ENCODE peak calls at places on chromosomes 11 and 22, in four cellular contexts. One of them, this sample, is unnamed.

GRCh38 chr11:68855205-68855978 is 13.7 kb upstream of the CPT1A start:
- DNase-seq in activated CD8-positive, alpha-beta memory T cell treated with anti-CD3 and anti-CD28 coated beads, Interleukin-2, amount 10 ng/mL, durations not matched to agents 7 days and 5 days: no peak
- DNase-seq in EH: peak; percentile 51
- DNase-seq in activated T-helper 1 cell treated with Interleukin-2 at 50 U/mL for 16 hours: no peak
- DNase-seq in this sample: peak; percentile 64

GRCh38 chr11:114987171-114987760 is 308.9 kb downstream of the NXPE2 start:
- DNase-seq in activated CD8-positive, alpha-beta memory T cell treated with anti-CD3 and anti-CD28 coated beads, Interleukin-2, amount 10 ng/mL, durations not matched to agents 7 days and 5 days: no peak
- DNase-seq in EH: no peak
- DNase-seq in activated T-helper 1 cell treated with Interleukin-2 at 50 U/mL for 16 hours: no peak
- DNase-seq in this sample: no peak

GRCh38 chr11:88431675-88432341 is 94.3 kb upstream of the CTSC start:
- DNase-seq in activated CD8-positive, alpha-beta memory T cell treated with anti-CD3 and anti-CD28 coated beads, Interleukin-2, amount 10 ng/mL, durations not matched to agents 7 days and 5 days: no peak
- DNase-seq in EH: no peak
- DNase-seq in activated T-helper 1 cell treated with Interleukin-2 at 50 U/mL for 16 hours: no peak
- DNase-seq in this sample: no peak

GRCh38 chr11:48066881-48067800 is 86.8 kb downstream of the PTPRJ start:
- DNase-seq in activated CD8-positive, alpha-beta memory T cell treated with anti-CD3 and anti-CD28 coated beads, Interleukin-2, amount 10 ng/mL, durations not matched to agents 7 days and 5 days: no peak
- DNase-seq in EH: peak; percentile 44
- DNase-seq in activated T-helper 1 cell treated with Interleukin-2 at 50 U/mL for 16 hours: no peak
- DNase-seq in this sample: no peak

GRCh38 chr11:64245401-64245796 is 1.3 kb downstream of the PPP1R14B start:
- DNase-seq in activated CD8-positive, alpha-beta memory T cell treated with anti-CD3 and anti-CD28 coated beads, Interleukin-2, amount 10 ng/mL, durations not matched to agents 7 days and 5 days: peak; percentile 66
- DNase-seq in EH: peak; percentile 44
- DNase-seq in activated T-helper 1 cell treated with Interleukin-2 at 50 U/mL for 16 hours: no peak
- DNase-seq in this sample: no peak

GRCh38 chr11:92801685-92802084 is 167.8 kb upstream of the MTNR1B start:
- DNase-seq in activated CD8-positive, alpha-beta memory T cell treated with anti-CD3 and anti-CD28 coated beads, Interleukin-2, amount 10 ng/mL, durations not matched to agents 7 days and 5 days: no peak
- DNase-seq in EH: no peak
- DNase-seq in activated T-helper 1 cell treated with Interleukin-2 at 50 U/mL for 16 hours: no peak
- DNase-seq in this sample: no peak

GRCh38 chr11:120773501-120774031 is 250.3 kb upstream of the TBCEL start:
- DNase-seq in activated CD8-positive, alpha-beta memory T cell treated with anti-CD3 and anti-CD28 coated beads, Interleukin-2, amount 10 ng/mL, durations not matched to agents 7 days and 5 days: no peak
- DNase-seq in EH: peak; percentile 7
- DNase-seq in activated T-helper 1 cell treated with Interleukin-2 at 50 U/mL for 16 hours: no peak
- DNase-seq in this sample: no peak

GRCh38 chr11:1345752-1346513 is 36.5 kb upstream of the TOLLIP start:
- DNase-seq in activated CD8-positive, alpha-beta memory T cell treated with anti-CD3 and anti-CD28 coated beads, Interleukin-2, amount 10 ng/mL, durations not matched to agents 7 days and 5 days: peak; percentile 80
- DNase-seq in EH: no peak
- DNase-seq in activated T-helper 1 cell treated with Interleukin-2 at 50 U/mL for 16 hours: no peak
- DNase-seq in this sample: no peak

GRCh38 chr11:132032555-132032954 is 662.1 kb downstream of the NTM start:
- DNase-seq in activated CD8-positive, alpha-beta memory T cell treated with anti-CD3 and anti-CD28 coated beads, Interleukin-2, amount 10 ng/mL, durations not matched to agents 7 days and 5 days: no peak
- DNase-seq in EH: peak; percentile 87
- DNase-seq in activated T-helper 1 cell treated with Interleukin-2 at 50 U/mL for 16 hours: no peak
- DNase-seq in this sample: peak; percentile 83

GRCh38 chr11:114140826-114141225 is 81.3 kb downstream of the ZBTB16 start:
- DNase-seq in activated CD8-positive, alpha-beta memory T cell treated with anti-CD3 and anti-CD28 coated beads, Interleukin-2, amount 10 ng/mL, durations not matched to agents 7 days and 5 days: no peak
- DNase-seq in EH: no peak
- DNase-seq in activated T-helper 1 cell treated with Interleukin-2 at 50 U/mL for 16 hours: no peak
- DNase-seq in this sample: no peak

GRCh38 chr11:107591446-107592236 is 694 bp downstream of the ELMOD1 start:
- DNase-seq in activated CD8-positive, alpha-beta memory T cell treated with anti-CD3 and anti-CD28 coated beads, Interleukin-2, amount 10 ng/mL, durations not matched to agents 7 days and 5 days: peak; percentile 50
- DNase-seq in EH: peak; percentile 8
- DNase-seq in activated T-helper 1 cell treated with Interleukin-2 at 50 U/mL for 16 hours: no peak
- DNase-seq in this sample: peak; percentile 43

GRCh38 chr22:43777204-43777671 is 34.9 kb downstream of the EFCAB6 start:
- DNase-seq in activated CD8-positive, alpha-beta memory T cell treated with anti-CD3 and anti-CD28 coated beads, Interleukin-2, amount 10 ng/mL, durations not matched to agents 7 days and 5 days: no peak
- DNase-seq in EH: peak; percentile 74
- DNase-seq in activated T-helper 1 cell treated with Interleukin-2 at 50 U/mL for 16 hours: no peak
- DNase-seq in this sample: peak; percentile 65

GRCh38 chr11:66720223-66720898 is 8.7 kb downstream of the SPTBN2 start:
- DNase-seq in activated CD8-positive, alpha-beta memory T cell treated with anti-CD3 and anti-CD28 coated beads, Interleukin-2, amount 10 ng/mL, durations not matched to agents 7 days and 5 days: peak; percentile 83
- DNase-seq in EH: peak; percentile 54
- DNase-seq in activated T-helper 1 cell treated with Interleukin-2 at 50 U/mL for 16 hours: no peak
- DNase-seq in this sample: peak; percentile 75

GRCh38 chr22:36885474-36885873 is 24.7 kb downstream of the NCF4 start:
- DNase-seq in activated CD8-positive, alpha-beta memory T cell treated with anti-CD3 and anti-CD28 coated beads, Interleukin-2, amount 10 ng/mL, durations not matched to agents 7 days and 5 days: no peak
- DNase-seq in EH: no peak
- DNase-seq in activated T-helper 1 cell treated with Interleukin-2 at 50 U/mL for 16 hours: no peak
- DNase-seq in this sample: no peak

GRCh38 chr22:43537019-43537585 is 125.3 kb downstream of the MPPED1 start:
- DNase-seq in activated CD8-positive, alpha-beta memory T cell treated with anti-CD3 and anti-CD28 coated beads, Interleukin-2, amount 10 ng/mL, durations not matched to agents 7 days and 5 days: no peak
- DNase-seq in EH: no peak
- DNase-seq in activated T-helper 1 cell treated with Interleukin-2 at 50 U/mL for 16 hours: no peak
- DNase-seq in this sample: no peak

GRCh38 chr11:67027943-67028542 is 5.1 kb downstream of the SYT12 start:
- DNase-seq in activated CD8-positive, alpha-beta memory T cell treated with anti-CD3 and anti-CD28 coated beads, Interleukin-2, amount 10 ng/mL, durations not matched to agents 7 days and 5 days: no peak
- DNase-seq in EH: peak; percentile 25
- DNase-seq in activated T-helper 1 cell treated with Interleukin-2 at 50 U/mL for 16 hours: no peak
- DNase-seq in this sample: no peak

GRCh38 chr22:47297261-47298016 is 535.0 kb downstream of the TBC1D22A start:
- DNase-seq in activated CD8-positive, alpha-beta memory T cell treated with anti-CD3 and anti-CD28 coated beads, Interleukin-2, amount 10 ng/mL, durations not matched to agents 7 days and 5 days: peak; percentile 9
- DNase-seq in EH: no peak
- DNase-seq in activated T-helper 1 cell treated with Interleukin-2 at 50 U/mL for 16 hours: no peak
- DNase-seq in this sample: no peak

GRCh38 chr11:118889796-118890195 is 6.1 kb downstream of the CXCR5 start:
- DNase-seq in activated CD8-positive, alpha-beta memory T cell treated with anti-CD3 and anti-CD28 coated beads, Interleukin-2, amount 10 ng/mL, durations not matched to agents 7 days and 5 days: no peak
- DNase-seq in EH: peak; percentile 95
- DNase-seq in activated T-helper 1 cell treated with Interleukin-2 at 50 U/mL for 16 hours: no peak
- DNase-seq in this sample: peak; percentile 80

GRCh38 chr11:7332962-7333361 is 81.3 kb downstream of the SYT9 start:
- DNase-seq in activated CD8-positive, alpha-beta memory T cell treated with anti-CD3 and anti-CD28 coated beads, Interleukin-2, amount 10 ng/mL, durations not matched to agents 7 days and 5 days: no peak
- DNase-seq in EH: no peak
- DNase-seq in activated T-helper 1 cell treated with Interleukin-2 at 50 U/mL for 16 hours: no peak
- DNase-seq in this sample: no peak

GRCh38 chr11:2892215-2893020 is 6.8 kb upstream of the CDKN1C start:
- DNase-seq in activated CD8-positive, alpha-beta memory T cell treated with anti-CD3 and anti-CD28 coated beads, Interleukin-2, amount 10 ng/mL, durations not matched to agents 7 days and 5 days: peak; percentile 81
- DNase-seq in EH: peak; percentile 75
- DNase-seq in activated T-helper 1 cell treated with Interleukin-2 at 50 U/mL for 16 hours: peak; percentile 48
- DNase-seq in this sample: peak; percentile 28

GRCh38 chr11:12449961-12450715 is 72.8 kb downstream of the PARVA start:
- DNase-seq in activated CD8-positive, alpha-beta memory T cell treated with anti-CD3 and anti-CD28 coated beads, Interleukin-2, amount 10 ng/mL, durations not matched to agents 7 days and 5 days: no peak
- DNase-seq in EH: peak; percentile 94
- DNase-seq in activated T-helper 1 cell treated with Interleukin-2 at 50 U/mL for 16 hours: no peak
- DNase-seq in this sample: peak; percentile 71

GRCh38 chr11:32580967-32581366 is 2.7 kb upstream of the EIF3M start:
- DNase-seq in activated CD8-positive, alpha-beta memory T cell treated with anti-CD3 and anti-CD28 coated beads, Interleukin-2, amount 10 ng/mL, durations not matched to agents 7 days and 5 days: no peak
- DNase-seq in EH: no peak
- DNase-seq in activated T-helper 1 cell treated with Interleukin-2 at 50 U/mL for 16 hours: no peak
- DNase-seq in this sample: peak; percentile 56

GRCh38 chr11:95230054-95231034 is 658 bp downstream of the SESN3 start:
- DNase-seq in activated CD8-positive, alpha-beta memory T cell treated with anti-CD3 and anti-CD28 coated beads, Interleukin-2, amount 10 ng/mL, durations not matched to agents 7 days and 5 days: peak; percentile 52
- DNase-seq in EH: no peak
- DNase-seq in activated T-helper 1 cell treated with Interleukin-2 at 50 U/mL for 16 hours: peak; percentile 6
- DNase-seq in this sample: peak; percentile 20

GRCh38 chr11:12389676-12390075 is 12.3 kb downstream of the PARVA start:
- DNase-seq in activated CD8-positive, alpha-beta memory T cell treated with anti-CD3 and anti-CD28 coated beads, Interleukin-2, amount 10 ng/mL, durations not matched to agents 7 days and 5 days: no peak
- DNase-seq in EH: peak; percentile 22
- DNase-seq in activated T-helper 1 cell treated with Interleukin-2 at 50 U/mL for 16 hours: no peak
- DNase-seq in this sample: no peak

GRCh38 chr11:114158886-114159285 is 99.4 kb downstream of the ZBTB16 start:
- DNase-seq in activated CD8-positive, alpha-beta memory T cell treated with anti-CD3 and anti-CD28 coated beads, Interleukin-2, amount 10 ng/mL, durations not matched to agents 7 days and 5 days: no peak
- DNase-seq in EH: no peak
- DNase-seq in activated T-helper 1 cell treated with Interleukin-2 at 50 U/mL for 16 hours: no peak
- DNase-seq in this sample: no peak

GRCh38 chr11:102476069-102476468 is 23.5 kb upstream of the TMEM123 start:
- DNase-seq in activated CD8-positive, alpha-beta memory T cell treated with anti-CD3 and anti-CD28 coated beads, Interleukin-2, amount 10 ng/mL, durations not matched to agents 7 days and 5 days: no peak
- DNase-seq in EH: peak; percentile 22
- DNase-seq in activated T-helper 1 cell treated with Interleukin-2 at 50 U/mL for 16 hours: no peak
- DNase-seq in this sample: peak; percentile 64

GRCh38 chr11:22273781-22274180 is 64.4 kb upstream of the SLC17A6 start:
- DNase-seq in activated CD8-positive, alpha-beta memory T cell treated with anti-CD3 and anti-CD28 coated beads, Interleukin-2, amount 10 ng/mL, durations not matched to agents 7 days and 5 days: no peak
- DNase-seq in EH: no peak
- DNase-seq in activated T-helper 1 cell treated with Interleukin-2 at 50 U/mL for 16 hours: no peak
- DNase-seq in this sample: no peak

This sample was measured in iris pigment epithelial cell.